ENCODE peak calls at places on chromosomes 1 and 21, in seven cellular contexts. U is IMR-90, F is mesenchymal stem cell, G is H9, O is neuronal stem cell, B is H1, K is trophoblast cell. H is an unnamed sample.

GRCh38 chr21:46477765-46478164 is 19.1 kb downstream of the DIP2A start:
- DNase-seq in B (no peak), G (no peak), O (no peak), K (peak; percentile 85), F (no peak), U (peak; percentile 51), H (no peak)

GRCh38 chr1:77378723-77379533 is 97.1 kb downstream of the AK5 start:
- DNase-seq in F (no peak), U (peak; percentile 74), O (no peak), B (no peak), G (no peak), K (peak; percentile 31), H (peak; percentile 39)

GRCh38 chr1:27488523-27489138 is 1.3 kb downstream of the WASF2 start:
- DNase-seq in K (peak; percentile 43), B (no peak), F (peak; percentile 68), U (peak; percentile 33), O (no peak), G (no peak), H (peak; percentile 54)

GRCh38 chr1:49102752-49103151 is 326.1 kb upstream of the BEND5 start:
- DNase-seq in K (no peak), B (no peak), O (no peak), G (no peak), F (no peak), U (no peak), H (no peak)

GRCh38 chr1:182784556-182785171 is 4.9 kb upstream of the NPL start:
- DNase-seq in U (peak; percentile 50), B (no peak), G (no peak), O (peak; percentile 31), K (peak; percentile 86), F (peak; percentile 61), H (peak; percentile 59)

GRCh38 chr1:214422137-214422671 is 129.2 kb downstream of the PTPN14 start:
- DNase-seq in O (no peak), U (peak; percentile 94), F (peak; percentile 76), B (no peak), G (no peak), K (peak; percentile 69), H (no peak)

GRCh38 chr1:30650038-30650958 is 73.1 kb downstream of the MATN1 start:
- DNase-seq in F (no peak), U (no peak), B (no peak), O (no peak), G (no peak), K (no peak), H (no peak)

GRCh38 chr1:9391620-9392019 is 98.9 kb downstream of the SPSB1 start:
- DNase-seq in U (no peak), O (no peak), F (no peak), G (no peak), B (no peak), K (no peak), H (no peak)

GRCh38 chr1:101474039-101474665 is 237.3 kb downstream of the S1PR1 start:
- DNase-seq in O (peak; percentile 27), U (no peak), K (peak; percentile 18), B (no peak), G (no peak), F (peak; percentile 16), H (peak; percentile 70)

GRCh38 chr1:181090653-181091126 is 2.2 kb downstream of the IER5 start:
- DNase-seq in O (no peak), G (no peak), F (no peak), U (no peak), K (peak; percentile 50), B (no peak), H (no peak)

GRCh38 chr1:221891708-221892107 is 149.8 kb upstream of the DUSP10 start:
- DNase-seq in B (no peak), G (no peak), K (peak; percentile 61), O (no peak), U (no peak), F (no peak), H (no peak)

GRCh38 chr1:33032126-33032869 is 4.4 kb downstream of the AK2 start:
- DNase-seq in F (peak; percentile 53), K (no peak), U (peak; percentile 55), B (no peak), O (no peak), G (no peak), H (no peak)

GRCh38 chr1:218371927-218372672 is 27.0 kb downstream of the TGFB2 start:
- DNase-seq in F (peak; percentile 68), G (no peak), U (peak; percentile 59), B (no peak), O (no peak), K (no peak), H (no peak)

GRCh38 chr1:221637641-221638041 is 104.2 kb downstream of the DUSP10 start:
- DNase-seq in K (no peak), G (no peak), B (no peak), U (peak; percentile 34), F (peak; percentile 24), O (no peak), H (no peak)

GRCh38 chr1:117753652-117754051 is 147.8 kb downstream of the TENT5C start:
- DNase-seq in U (peak; percentile 85), O (no peak), B (no peak), F (peak; percentile 60), G (no peak), K (peak; percentile 39), H (no peak)

GRCh38 chr1:216119600-216119999 is 303.6 kb downstream of the USH2A start:
- DNase-seq in B (no peak), O (no peak), G (no peak), F (peak; percentile 49), K (peak; percentile 57), U (peak; percentile 50), H (peak; percentile 61)

GRCh38 chr1:39130297-39130696 is 74.2 kb upstream of the MACF1 start:
- DNase-seq in U (peak; percentile 87), F (peak; percentile 81), B (no peak), G (no peak), K (peak; percentile 16), O (no peak), H (no peak)

GRCh38 chr1:17347769-17348592 is 24.0 kb upstream of the PADI6 start:
- DNase-seq in F (peak; percentile 2), U (peak; percentile 62), O (no peak), B (no peak), K (peak; percentile 14), G (peak; percentile 29), H (no peak)

GRCh38 chr1:153730468-153730988 is 2.7 kb downstream of the INTS3 start:
- DNase-seq in K (no peak), O (no peak), F (no peak), U (no peak), G (no peak), B (no peak), H (no peak)

GRCh38 chr1:26286064-26286416 is 6.2 kb downstream of the SH3BGRL3 start:
- DNase-seq in O (no peak), F (no peak), B (no peak), G (no peak), U (no peak), K (no peak), H (no peak)

GRCh38 chr1:236888903-236889302 is 93.8 kb downstream of the MTR start:
- DNase-seq in G (no peak), O (no peak), F (no peak), U (no peak), K (no peak), B (no peak), H (no peak)

GRCh38 chr1:63773815-63774616 is at the start of gene ROR1:
- DNase-seq in G (peak; percentile 93), K (peak; percentile 77), U (peak; percentile 76), B (peak; percentile 60), F (peak; percentile 90), O (peak; percentile 85), H (peak; percentile 94)

GRCh38 chr1:63773496-63773814 is 362 bp upstream of the ROR1 start:
- DNase-seq in B (no peak), U (no peak), K (no peak), F (no peak), G (no peak), O (no peak), H (no peak)

GRCh38 chr1:63777286-63777685 is 3.5 kb downstream of the ROR1 start:
- DNase-seq in K (no peak), O (no peak), B (no peak), F (no peak), G (no peak), U (no peak), H (no peak)

GRCh38 chr1:63774617-63775417 is 1.0 kb downstream of the ROR1 start:
- DNase-seq in G (peak; percentile 70), F (peak; percentile 70), U (peak; percentile 36), K (peak; percentile 42), B (peak; percentile 65), O (peak; percentile 62), H (peak; percentile 90)

GRCh38 chr1:63775418-63776127 is 1.8 kb downstream of the ROR1 start:
- DNase-seq in G (no peak), K (no peak), F (no peak), B (no peak), O (no peak), U (peak; percentile 17), H (peak; percentile 70)
- H2BK120ac ChIP-seq in G (no peak overlapping the region), K (peak overlapping the region; percentile 89), F (no peak overlapping the region), B (peak overlapping the region; percentile 30), O (no peak overlapping the region), U (peak overlapping the region; percentile 75), H (no peak overlapping the region)

DNA sequence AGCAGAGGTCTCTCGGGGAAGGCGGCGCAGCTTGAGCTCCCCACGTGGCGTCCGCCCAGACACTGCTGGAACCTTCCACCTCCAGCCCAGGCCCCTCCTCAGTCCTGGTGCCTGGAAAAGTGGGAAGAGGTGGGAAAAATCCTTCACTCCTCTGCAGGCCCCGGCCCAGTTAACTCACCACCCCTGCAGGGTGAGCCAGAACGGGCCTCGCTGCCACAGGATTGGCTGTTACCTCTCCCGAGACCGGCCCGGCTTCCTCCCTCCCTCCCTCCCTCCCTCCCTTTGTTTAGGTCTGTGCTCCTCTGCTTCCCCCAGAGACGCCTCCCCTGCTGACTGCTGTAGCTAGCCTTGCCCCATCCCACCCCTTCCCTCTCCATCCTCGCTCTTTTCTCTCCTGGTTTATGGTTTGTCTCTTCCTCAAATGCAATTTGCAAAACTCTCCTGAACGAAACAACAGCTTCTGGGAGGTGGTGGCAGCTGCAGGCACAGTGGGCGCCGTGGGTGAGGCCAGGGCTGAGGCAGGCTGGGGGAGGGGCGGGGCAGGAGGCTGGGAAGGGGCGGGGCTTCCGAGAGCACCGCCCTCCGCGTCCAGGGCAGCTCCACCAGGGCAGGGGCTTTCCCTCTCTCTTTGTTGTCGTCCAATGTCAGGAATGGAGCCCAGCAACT is 6.5 kb downstream of the CAPN9 start:
- DNase-seq in F (peak; percentile 69), B (peak; percentile 54), U (no peak), K (peak; percentile 50), O (peak; percentile 37), G (peak; percentile 93), H (peak; percentile 97)
- H3K4me2 ChIP-seq in F (peak overlapping the region; percentile 7), B (peak overlapping the region; percentile 79), U (no peak overlapping the region), K (peak overlapping the region; percentile 52), O (peak overlapping the region; percentile 37), G (peak overlapping the region; percentile 43), H (peak overlapping the region; percentile 69)

DNA sequence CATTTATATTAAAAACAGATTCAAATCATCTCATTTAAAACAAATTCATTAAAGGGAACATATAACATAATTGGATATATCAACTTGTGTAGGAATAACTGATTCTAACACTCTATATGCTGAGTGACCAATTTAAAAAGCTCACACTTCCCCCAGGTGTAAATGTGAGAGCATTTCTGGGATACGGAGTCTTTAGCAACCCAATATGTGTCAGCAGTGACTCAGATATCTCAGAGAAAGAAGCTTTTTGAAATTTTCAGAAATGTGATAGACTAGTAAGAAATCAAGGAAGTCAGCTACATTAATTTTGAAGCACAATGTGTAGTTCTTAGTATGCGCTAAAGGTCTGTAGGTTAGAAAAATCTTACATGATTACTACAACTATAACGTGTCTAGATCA is 87.9 kb upstream of the SERTAD4 start:
- DNase-seq in F (no peak), O (no peak), B (no peak), K (no peak), U (no peak), G (no peak), H (peak; percentile 42)
- H2BK120ac ChIP-seq in F (no peak overlapping the region), O (no peak overlapping the region), B (no peak overlapping the region), K (no peak overlapping the region), U (no peak overlapping the region), G (no peak overlapping the region), H (no peak overlapping the region)

GRCh38 chr1:97902067-97902466 is 18.8 kb downstream of the DPYD start:
- DNase-seq in U (no peak), G (no peak), B (no peak), K (no peak), O (no peak), F (no peak), H (no peak)
- H3K4me2 ChIP-seq in U (no peak overlapping the region), G (no peak overlapping the region), B (no peak overlapping the region), K (no peak overlapping the region), O (no peak overlapping the region), F (no peak overlapping the region), H (no peak overlapping the region)

H was measured in mesendoderm.